ENCODE peak calls at places on chromosomes 4 and X, in six cellular contexts. X is GM12878, V is fibroblast of lung, M is mammary epithelial cell, E is thyroid gland, F is lung. K is an unnamed sample.
A peak's percentile ranks its signal among the peaks of the same experiment; 100 is the strongest.

GRCh38 chrX:13990126-13990525 is 39.6 kb downstream of the GEMIN8 start:
- DNase-seq in X (no peak), E (no peak), V (no peak), F (no peak), M (no peak), K (no peak)

GRCh38 chr4:141020801-141021261 is 112.4 kb downstream of the RNF150 start:
- DNase-seq in E (no peak), V (peak; percentile 55), F (no peak), M (no peak), X (no peak), K (peak; percentile 76)

GRCh38 chr4:10091531-10092181 is 24.9 kb downstream of the WDR1 start:
- DNase-seq in X (no peak), M (no peak), V (no peak), F (no peak), E (no peak), K (peak; percentile 88)

GRCh38 chrX:149372861-149373260 is 132.2 kb downstream of the IDS start:
- DNase-seq in V (no peak), M (peak; percentile 20), E (no peak), F (no peak), X (no peak), K (no peak)

GRCh38 chr4:112214397-112215264 is 17.0 kb upstream of the AP1AR start:
- DNase-seq in E (no peak), F (no peak), M (peak; percentile 21), V (peak; percentile 55), X (no peak), K (peak; percentile 62)

GRCh38 chr4:141851246-141851891 is 215.0 kb downstream of the IL15 start:
- DNase-seq in M (peak; percentile 49), V (peak; percentile 42), X (no peak), F (no peak), E (no peak), K (peak; percentile 9)

GRCh38 chr4:107125496-107125895 is 89.4 kb upstream of the DKK2 start:
- DNase-seq in F (no peak), M (no peak), V (no peak), X (no peak), E (no peak), K (no peak)

GRCh38 chr4:2941138-2942036 is 21.8 kb downstream of the NOP14 start:
- DNase-seq in X (no peak), E (no peak), M (no peak), F (peak; percentile 27), V (no peak), K (no peak)

GRCh38 chrX:153662266-153662665 is 11.3 kb downstream of the PNCK start:
- DNase-seq in F (no peak), V (peak; percentile 12), M (no peak), E (peak; percentile 42), X (no peak), K (peak; percentile 39)

GRCh38 chr4:578451-579443 is 2.7 kb upstream of the TMEM271 start:
- DNase-seq in M (no peak), F (no peak), V (no peak), E (no peak), X (no peak), K (no peak)

GRCh38 chrX:960821-961220 is 251.6 kb downstream of the CRLF2 start:
- DNase-seq in M (no peak), E (no peak), F (peak; percentile 15), X (no peak), V (no peak), K (no peak)

GRCh38 chrX:97039363-97040029 is 155.8 kb downstream of the RPA4 start:
- DNase-seq in X (peak; percentile 61), M (peak; percentile 9), V (peak; percentile 60), E (peak; percentile 52), F (no peak), K (peak; percentile 66)

GRCh38 chrX:134774190-134775048 is 116.1 kb upstream of the PLAC1 start:
- DNase-seq in F (no peak), X (no peak), V (no peak), E (no peak), M (no peak), K (peak; percentile 31)

GRCh38 chrX:136659174-136659573 is 11.2 kb downstream of the CD40LG start:
- DNase-seq in F (no peak), X (no peak), E (no peak), V (no peak), M (no peak), K (no peak)

GRCh38 chr4:83850435-83850834 is 314.5 kb downstream of the GPAT3 start:
- DNase-seq in F (no peak), E (no peak), V (no peak), M (no peak), X (no peak), K (peak; percentile 39)

GRCh38 chrX:39065051-39065871 is 264.0 kb downstream of the MID1IP1 start:
- DNase-seq in E (no peak), X (no peak), M (no peak), F (no peak), V (no peak), K (no peak)

GRCh38 chrX:70960728-70961127 is 29.8 kb upstream of the SLC7A3 start:
- DNase-seq in X (no peak), E (no peak), F (no peak), M (no peak), V (no peak), K (peak; percentile 18)

GRCh38 chrX:153407736-153408135 is 3.5 kb upstream of the ZFP92 start:
- DNase-seq in F (no peak), E (no peak), V (no peak), M (no peak), X (no peak), K (no peak)

GRCh38 chrX:115452256-115452655 is 108.7 kb upstream of the PLS3 start:
- DNase-seq in M (peak; percentile 22), E (no peak), V (no peak), X (no peak), F (no peak), K (peak; percentile 59)

GRCh38 chr4:38275331-38275821 is 315.2 kb downstream of the PTTG2 start:
- DNase-seq in X (no peak), M (peak; percentile 64), F (peak; percentile 78), V (no peak), E (peak; percentile 62), K (no peak)

GRCh38 chr4:98627883-98628282 is 30.5 kb downstream of the TSPAN5 start:
- DNase-seq in E (no peak), M (peak; percentile 31), F (no peak), X (no peak), V (peak; percentile 58), K (peak; percentile 84)

GRCh38 chr4:123121241-123121907 is 199.0 kb upstream of the NUDT6 start:
- DNase-seq in F (no peak), V (peak; percentile 33), X (no peak), E (no peak), M (peak; percentile 50), K (peak; percentile 60)

GRCh38 chrX:11137543-11138139 is 26.5 kb downstream of the HCCS start:
- DNase-seq in E (no peak), V (peak; percentile 75), M (no peak), X (no peak), F (no peak), K (peak; percentile 60)

GRCh38 chr4:40283968-40284367 is 51.2 kb upstream of the CHRNA9 start:
- DNase-seq in X (no peak), F (no peak), E (peak; percentile 10), M (peak; percentile 41), V (no peak), K (no peak)

GRCh38 chrX:12890467-12890866 is 16.0 kb upstream of the TLR8 start:
- DNase-seq in M (no peak), F (no peak), X (peak; percentile 87), V (no peak), E (no peak), K (peak; percentile 14)

GRCh38 chr4:71259305-71259704 is 79.5 kb upstream of the SLC4A4 start:
- DNase-seq in V (no peak), X (no peak), F (no peak), E (no peak), M (no peak), K (no peak)

GRCh38 chr4:184479516-184479950 is 5.2 kb upstream of the IRF2 start:
- DNase-seq in F (no peak), M (no peak), E (no peak), X (no peak), V (peak; percentile 46), K (peak; percentile 21)

DNA sequence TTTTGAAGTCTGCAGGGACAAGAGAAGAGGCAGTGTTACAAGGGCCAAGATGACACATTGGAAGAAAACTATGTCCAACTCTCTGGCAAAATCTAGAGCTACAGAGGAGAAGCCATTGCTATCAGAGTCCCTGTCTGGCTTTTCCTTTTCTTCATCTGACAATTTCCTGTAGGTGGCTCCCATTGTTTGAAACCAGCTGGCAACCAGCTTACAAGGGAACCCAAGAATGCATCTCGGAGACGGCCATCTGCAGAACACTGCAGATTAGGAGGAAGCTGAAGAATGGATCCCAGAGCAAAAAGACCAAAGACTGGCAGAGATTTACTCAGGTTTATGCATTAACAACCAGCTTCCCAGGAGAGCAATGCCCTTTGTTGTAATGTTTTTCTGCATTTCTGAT is 216.2 kb upstream of the CTSO start:
- DNase-seq in V (no peak), F (no peak), E (no peak), X (no peak), M (no peak), K (no peak)
- TF ChIP-seq CTCF in V (no peak), F (no peak), E (no peak), X (no peak), M (no peak), K (no peak)

GRCh38 chr4:76607266-76607799 is 172.3 kb downstream of the SHROOM3 start:
- DNase-seq in E (no peak), M (no peak), V (no peak), F (no peak), X (peak; percentile 62), K (no peak)
- H3K4me3 ChIP-seq in E (no peak overlapping the region), M (no peak overlapping the region), V (no peak overlapping the region), F (no peak overlapping the region), X (peak overlapping the region; percentile 41), K (no peak overlapping the region)

DNA sequence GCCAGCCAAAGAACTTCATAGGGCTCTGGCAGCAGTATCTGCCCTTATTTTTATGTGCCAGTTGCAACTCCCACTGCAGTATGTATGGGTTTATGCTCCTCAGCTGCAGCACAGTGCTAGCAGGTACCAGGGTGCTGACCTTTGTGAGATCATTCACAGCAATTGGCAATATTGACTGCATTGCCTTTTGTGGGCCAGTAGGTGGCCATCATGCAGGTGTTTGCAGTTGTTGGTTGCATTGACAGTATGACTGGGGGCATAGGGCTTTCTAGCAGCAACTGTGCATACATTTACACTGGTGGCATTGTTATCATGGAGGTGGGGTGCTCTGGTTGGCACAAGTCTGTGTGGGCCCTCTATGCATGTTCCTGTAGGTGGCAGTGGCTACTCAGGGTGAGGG is 42.5 kb downstream of the FAAH2 start:
- DNase-seq in X (no peak), V (no peak), F (no peak), E (no peak), M (no peak), K (no peak)
- TF ChIP-seq CTCF in X (no peak), V (no peak), F (no peak), E (no peak), M (no peak), K (no peak)

DNA sequence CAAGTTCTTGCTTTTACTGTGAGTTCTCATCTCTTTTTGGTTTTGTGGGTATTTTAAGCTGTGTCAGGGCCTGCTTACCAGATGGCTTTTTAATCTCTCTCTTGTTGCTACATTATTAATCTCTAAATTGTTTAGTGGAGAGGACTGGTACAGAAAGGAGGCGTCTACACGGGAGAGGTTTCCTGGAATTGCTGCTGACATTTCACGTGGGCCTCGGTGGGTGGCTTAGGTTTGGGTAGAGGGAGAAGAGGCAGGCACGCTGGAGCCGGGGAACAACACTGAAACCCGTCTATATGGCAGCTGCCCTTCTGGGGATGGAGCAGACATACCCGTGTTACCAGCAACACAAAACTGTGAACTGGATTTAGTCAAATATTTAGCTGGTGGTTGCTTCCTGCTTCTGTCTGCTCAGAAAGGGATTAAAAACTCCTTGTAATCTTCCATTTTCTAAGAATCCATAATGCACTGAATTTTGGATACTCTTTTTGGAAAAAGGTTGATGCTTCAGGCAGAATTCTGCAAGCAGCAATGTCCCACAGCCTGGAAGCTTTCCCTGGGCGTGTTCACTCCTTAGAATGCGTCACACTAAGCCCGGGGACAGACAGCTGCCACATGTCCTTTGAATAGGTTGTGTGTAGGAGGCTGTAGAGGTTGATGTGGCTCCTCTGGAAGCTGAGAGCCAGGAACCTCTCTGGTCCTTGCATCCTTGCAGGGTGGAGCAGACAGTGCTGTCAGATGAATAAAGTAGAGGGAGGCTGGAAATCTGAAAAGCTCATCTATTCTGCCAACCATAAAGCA is 199.8 kb upstream of the GATB start:
- DNase-seq in M (no peak), V (no peak), X (no peak), F (no peak), E (no peak), K (no peak)
- H3K4me3 ChIP-seq in M (no peak overlapping the region), V (no peak overlapping the region), X (no peak overlapping the region), F (no peak overlapping the region), E (no peak overlapping the region), K (no peak overlapping the region)